ENCODE peak calls at places on chromosomes 5 and 9, in four cellular contexts. V is lung; R is NCI-H1092 treated with DMSO at 0.1 percent for 48 hours; B is CD8-positive, alpha-beta T cell. I is an unnamed sample.

GRCh38 chr9:73125651-73126050 is 26.0 kb upstream of the ANXA1 start:
- DNase-seq in V (no peak), R (no peak), B (no peak), I (no peak)

GRCh38 chr9:99561435-99562262 is 260.0 kb upstream of the NR4A3 start:
- DNase-seq in V (no peak), R (no peak), B (no peak), I (no peak)

GRCh38 chr5:147403659-147404640 is 105.9 kb downstream of the DPYSL3 start:
- DNase-seq in V (peak; percentile 59), R (no peak), B (no peak), I (no peak)

GRCh38 chr9:126838895-126839294 is 21.5 kb upstream of the ZBTB34 start:
- DNase-seq in V (no peak), R (no peak), B (no peak), I (peak; percentile 20)

GRCh38 chr5:55104036-55104767 is 1.8 kb downstream of the GZMA start:
- DNase-seq in V (no peak), R (no peak), B (no peak), I (no peak)

GRCh38 chr9:115367780-115368179 is 249.8 kb upstream of the TNC start:
- DNase-seq in V (no peak), R (no peak), B (no peak), I (no peak)

GRCh38 chr5:88724201-88724600 is 158.8 kb downstream of the MEF2C start:
- DNase-seq in V (no peak), R (peak; percentile 2), B (no peak), I (no peak)

GRCh38 chr9:115000217-115000639 is 69.8 kb upstream of the TNFSF8 start:
- DNase-seq in V (no peak), R (no peak), B (no peak), I (no peak)

GRCh38 chr5:24804221-24804681 is 159.5 kb upstream of the CDH10 start:
- DNase-seq in V (no peak), R (no peak), B (no peak), I (no peak)

GRCh38 chr5:62289813-62290212 is 16.2 kb upstream of the KIF2A start:
- DNase-seq in V (no peak), R (no peak), B (no peak), I (no peak)

GRCh38 chr9:28135571-28135970 is 562.3 kb upstream of the C9orf72 start:
- DNase-seq in V (no peak), R (peak; percentile 56), B (no peak), I (no peak)

GRCh38 chr5:126736141-126736540 is 40.8 kb upstream of the LMNB1 start:
- DNase-seq in V (no peak), R (no peak), B (no peak), I (no peak)

GRCh38 chr9:4590430-4591122 is 71.5 kb upstream of the PLPP6 start:
- DNase-seq in V (peak; percentile 33), R (no peak), B (no peak), I (peak; percentile 45)

GRCh38 chr9:83432104-83432627 is 106.0 kb downstream of the FRMD3 start:
- DNase-seq in V (peak; percentile 78), R (no peak), B (no peak), I (peak; percentile 99)

GRCh38 chr5:156451505-156451904 is 124.5 kb downstream of the SGCD start:
- DNase-seq in V (no peak), R (no peak), B (no peak), I (no peak)

GRCh38 chr5:80745490-80745889 is 90.7 kb upstream of the DHFR start:
- DNase-seq in V (no peak), R (no peak), B (no peak), I (no peak)

GRCh38 chr9:104795082-104795481 is 31.2 kb downstream of the NIPSNAP3B start:
- DNase-seq in V (peak; percentile 23), R (no peak), B (no peak), I (no peak)

GRCh38 chr9:132144708-132145365 is 17.0 kb upstream of the NTNG2 start:
- DNase-seq in V (no peak), R (no peak), B (no peak), I (no peak)

GRCh38 chr5:112914584-112914983 is 7.4 kb downstream of the REEP5 start:
- DNase-seq in V (no peak), R (no peak), B (no peak), I (no peak)

I was measured in thyroid gland.